ENCODE peak calls at places on chromosomes 4 and X, in four cellular contexts. F is lower leg skin, P is psoas muscle, H is mesothelial cell of epicardium. G is an unnamed sample.

GRCh38 chr4:113368056-113368455 is 318.6 kb downstream of the ANK2 start:
- DNase-seq in H (no peak), F (no peak), P (no peak), G (no peak)

GRCh38 chrX:45623266-45623665 is 422.6 kb upstream of the DIPK2B start:
- DNase-seq in P (no peak), H (no peak), F (no peak), G (no peak)

GRCh38 chr4:159281781-159282180 is 178.9 kb downstream of the RAPGEF2 start:
- DNase-seq in F (no peak), P (no peak), H (no peak), G (no peak)

GRCh38 chr4:34850426-34850825 is 1393.9 kb downstream of the ARAP2 start:
- DNase-seq in F (no peak), P (no peak), H (no peak), G (no peak)

GRCh38 chr4:80678413-80678812 is 342.9 kb downstream of the CFAP299 start:
- DNase-seq in F (no peak), P (no peak), H (no peak), G (no peak)

GRCh38 chr4:112979881-112980421 is 69.5 kb upstream of the ANK2 start:
- DNase-seq in P (peak), H (no peak), F (no peak), G (no peak)

GRCh38 chr4:114076865-114077264 is 97.4 kb upstream of the ARSJ start:
- DNase-seq in H (no peak), P (no peak), F (no peak), G (no peak)

GRCh38 chr4:15003441-15003890 is 1.2 kb downstream of the CPEB2 start:
- DNase-seq in P (peak), H (peak), F (peak), G (peak)

GRCh38 chrX:10186355-10186754 is 29.6 kb downstream of the CLCN4 start:
- DNase-seq in F (no peak), P (peak), H (no peak), G (no peak)

GRCh38 chr4:106358899-106359298 is 9.7 kb downstream of the GIMD1 start:
- DNase-seq in H (no peak), F (no peak), P (no peak), G (no peak)

GRCh38 chr4:116668190-116668589 is 417.2 kb downstream of the TRAM1L1 start:
- DNase-seq in H (no peak), F (no peak), P (no peak), G (no peak)

GRCh38 chr4:153448003-153448731 is 18.0 kb upstream of the TMEM131L start:
- DNase-seq in H (no peak), F (no peak), P (no peak), G (no peak)

GRCh38 chr4:17765514-17766286 is 15.7 kb downstream of the FAM184B start:
- DNase-seq in F (no peak), H (no peak), P (no peak), G (no peak)

GRCh38 chr4:121863787-121864186 is 6.5 kb downstream of the BBS7 start:
- DNase-seq in H (no peak), F (no peak), P (no peak), G (no peak)

GRCh38 chr4:184269879-184270430 is 52.3 kb upstream of the ENPP6 start:
- DNase-seq in H (no peak), P (no peak), F (no peak), G (no peak)

GRCh38 chrX:131763674-131764073 is 219.8 kb downstream of the OR13H1 start:
- DNase-seq in H (no peak), F (peak), P (peak), G (peak)

GRCh38 chr4:174828845-174829701 is at the start of gene GLRA3:
- DNase-seq in H (peak), P (no peak), F (no peak), G (peak)

GRCh38 chrX:106302304-106302703 is 134.2 kb downstream of the PWWP3B start:
- DNase-seq in F (no peak), H (no peak), P (no peak), G (no peak)

GRCh38 chr4:76738081-76738931 is 159.6 kb downstream of the SOWAHB start:
- DNase-seq in P (no peak), H (no peak), F (no peak), G (peak)

GRCh38 chrX:135973025-135973547 is 702 bp downstream of the MMGT1 start:
- DNase-seq in P (no peak), H (no peak), F (no peak), G (no peak)

GRCh38 chr4:153084939-153085630 is 119.2 kb upstream of the TRIM2 start:
- DNase-seq in F (peak), H (peak), P (peak), G (peak)

GRCh38 chr4:137685357-137685756 is 153.1 kb upstream of the PCDH18 start:
- DNase-seq in P (no peak), H (no peak), F (no peak), G (no peak)

GRCh38 chrX:136201601-136202000 is 49.6 kb downstream of the MAP7D3 start:
- DNase-seq in H (no peak), F (no peak), P (no peak), G (no peak)